ENCODE peak calls at places on chromosomes 12 and 14, in four cellular contexts. W is K562, T is HepG2, C is HCT116. A is an unnamed sample.
A peak's percentile ranks its signal among the peaks of the same experiment; 100 is the strongest.

GRCh38 chr12:126819554-126819953 is 1447.4 kb upstream of the TMEM132C start:
- DNase-seq in T (no peak), W (no peak), C (no peak), A (no peak)

GRCh38 chr12:46460682-46461215 is 88.2 kb upstream of the SLC38A2 start:
- DNase-seq in T (no peak), C (no peak), W (no peak), A (no peak)

GRCh38 chr12:16243487-16244412 is 33.7 kb downstream of the SLC15A5 start:
- DNase-seq in T (no peak), C (no peak), W (no peak), A (no peak)

GRCh38 chr14:53109688-53110041 is 43.5 kb downstream of the DDHD1 start:
- DNase-seq in C (no peak), T (peak; percentile 31), W (no peak), A (no peak)

GRCh38 chr14:101900253-101900652 is 64.1 kb upstream of the DYNC1H1 start:
- DNase-seq in W (no peak), T (no peak), C (no peak), A (no peak)

GRCh38 chr12:91423336-91424050 is 240.9 kb upstream of the DCN start:
- DNase-seq in C (no peak), W (no peak), T (no peak), A (no peak)

GRCh38 chr12:105110851-105111250 is 3.3 kb downstream of the WASHC4 start:
- DNase-seq in T (no peak), C (no peak), W (no peak), A (no peak)

GRCh38 chr14:75340921-75341320 is 62.3 kb downstream of the FOS start:
- DNase-seq in T (no peak), W (no peak), C (no peak), A (no peak)

GRCh38 chr12:76545486-76545885 is 14.1 kb downstream of the OSBPL8 start:
- DNase-seq in W (no peak), T (no peak), C (no peak), A (no peak)

GRCh38 chr12:110370732-110371141 is 32.8 kb downstream of the ANAPC7 start:
- DNase-seq in T (no peak), C (no peak), W (no peak), A (no peak)

GRCh38 chr14:95527392-95528002 is 7.4 kb upstream of the GLRX5 start:
- DNase-seq in C (no peak), W (no peak), T (peak; percentile 36), A (no peak)

GRCh38 chr12:89732511-89732910 is 23.9 kb upstream of the ATP2B1 start:
- DNase-seq in W (no peak), T (no peak), C (no peak), A (no peak)

GRCh38 chr14:22549981-22550670 is 38.9 kb downstream of the DAD1 start:
- DNase-seq in T (no peak), C (no peak), W (no peak), A (no peak)

GRCh38 chr12:75130811-75131210 is 78.8 kb downstream of the KCNC2 start:
- DNase-seq in T (no peak), C (no peak), W (no peak), A (no peak)

GRCh38 chr14:54791001-54791400 is 111.6 kb downstream of the GCH1 start:
- DNase-seq in T (no peak), W (no peak), C (no peak), A (no peak)

GRCh38 chr14:106556665-106557289 is 1030.4 kb downstream of the TMEM121 start:
- DNase-seq in W (peak; percentile 33), C (no peak), T (peak; percentile 27), A (peak; percentile 35)

GRCh38 chr12:67484788-67485480 is 163.6 kb upstream of the DYRK2 start:
- DNase-seq in C (no peak), T (no peak), W (no peak), A (no peak)

GRCh38 chr12:64825143-64826011 is 930 bp downstream of the TBC1D30 start:
- DNase-seq in T (no peak), W (no peak), C (no peak), A (no peak)

GRCh38 chr12:49369723-49370145 is 2.5 kb downstream of the SPATS2 start:
- DNase-seq in C (no peak), W (peak; percentile 43), T (peak; percentile 41), A (no peak)

GRCh38 chr12:46049665-46050064 is 59.3 kb upstream of the SCAF11 start:
- DNase-seq in C (no peak), W (no peak), T (no peak), A (no peak)

GRCh38 chr12:111076611-111077451 is 156.5 kb upstream of the MYL2 start:
- DNase-seq in W (no peak), C (no peak), T (peak; percentile 6), A (no peak)

GRCh38 chr12:117063162-117063911 is 35.9 kb downstream of the TESC start:
- DNase-seq in T (no peak), W (no peak), C (no peak), A (no peak)

GRCh38 chr14:74573421-74574091 is 38.5 kb downstream of the LTBP2 start:
- DNase-seq in C (no peak), T (no peak), W (no peak), A (no peak)

GRCh38 chr12:16349132-16349463 is 1.7 kb downstream of the MGST1 start:
- DNase-seq in T (peak; percentile 81), C (no peak), W (peak; percentile 6), A (no peak)

GRCh38 chr12:74043343-74043742 is 494.3 kb upstream of the ATXN7L3B start:
- DNase-seq in W (no peak), C (peak; percentile 55), T (no peak), A (no peak)

GRCh38 chr12:121226399-121226798 is 16.5 kb downstream of the P2RX4 start:
- DNase-seq in W (no peak), C (no peak), T (no peak), A (no peak)

GRCh38 chr12:125220404-125221273 is 155.4 kb downstream of the AACS start:
- DNase-seq in W (no peak), T (no peak), C (no peak), A (no peak)

GRCh38 chr12:57592551-57593165 is 1.7 kb downstream of the PIP4K2C start:
- DNase-seq in C (no peak), W (no peak), T (no peak), A (no peak)

GRCh38 chr14:30129795-30130194 is 202.1 kb upstream of the PRKD1 start:
- DNase-seq in W (no peak), C (no peak), T (no peak), A (no peak)
- TF ChIP-seq TCF7L2 in W (no peak), C (no peak), T (no peak), A (no peak)

DNA sequence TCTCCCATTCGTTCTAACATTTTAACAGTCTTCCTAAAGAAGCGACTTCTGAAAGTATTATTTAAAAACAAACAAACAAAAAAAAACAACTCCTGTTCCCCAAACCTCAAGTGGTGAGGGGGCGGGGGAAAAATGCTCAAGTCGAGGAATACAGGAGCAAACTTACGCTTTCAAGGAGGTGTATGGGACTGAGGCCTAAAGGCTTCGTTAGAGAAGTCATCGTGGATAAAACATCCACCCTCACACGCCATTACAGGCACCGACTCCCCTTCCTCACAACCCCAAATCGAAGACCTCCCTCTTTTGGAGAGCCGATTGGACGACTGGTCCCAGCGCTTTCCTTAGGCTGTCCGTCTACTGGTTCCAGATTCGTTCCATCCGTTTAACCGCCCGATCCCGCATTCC is 693 bp downstream of the CBX5 start:
- DNase-seq in T (no peak), C (no peak), W (no peak), A (no peak)
- H3K4me3 ChIP-seq in T (peak overlapping the region; percentile 75), C (peak overlapping the region; percentile 74), W (peak overlapping the region; percentile 71), A (peak overlapping the region; percentile 93)

GRCh38 chr14:89391556-89391955 is 25.5 kb downstream of the FOXN3 start:
- DNase-seq in W (no peak), T (no peak), C (no peak), A (no peak)

GRCh38 chr14:89386214-89386886 is 30.7 kb downstream of the FOXN3 start:
- DNase-seq in W (no peak), C (no peak), T (no peak), A (no peak)

GRCh38 chr14:89391123-89391522 is 25.9 kb downstream of the FOXN3 start:
- DNase-seq in T (peak; percentile 92), C (no peak), W (no peak), A (no peak)

GRCh38 chr14:89387922-89388685 is 28.9 kb downstream of the FOXN3 start:
- DNase-seq in C (no peak), T (no peak), W (no peak), A (no peak)

GRCh38 chr14:89388853-89389252 is 28.2 kb downstream of the FOXN3 start:
- DNase-seq in C (no peak), W (no peak), T (no peak), A (no peak)
- TF ChIP-seq TCF7L2 in C (no peak), W (no peak), T (no peak), A (no peak)

DNA sequence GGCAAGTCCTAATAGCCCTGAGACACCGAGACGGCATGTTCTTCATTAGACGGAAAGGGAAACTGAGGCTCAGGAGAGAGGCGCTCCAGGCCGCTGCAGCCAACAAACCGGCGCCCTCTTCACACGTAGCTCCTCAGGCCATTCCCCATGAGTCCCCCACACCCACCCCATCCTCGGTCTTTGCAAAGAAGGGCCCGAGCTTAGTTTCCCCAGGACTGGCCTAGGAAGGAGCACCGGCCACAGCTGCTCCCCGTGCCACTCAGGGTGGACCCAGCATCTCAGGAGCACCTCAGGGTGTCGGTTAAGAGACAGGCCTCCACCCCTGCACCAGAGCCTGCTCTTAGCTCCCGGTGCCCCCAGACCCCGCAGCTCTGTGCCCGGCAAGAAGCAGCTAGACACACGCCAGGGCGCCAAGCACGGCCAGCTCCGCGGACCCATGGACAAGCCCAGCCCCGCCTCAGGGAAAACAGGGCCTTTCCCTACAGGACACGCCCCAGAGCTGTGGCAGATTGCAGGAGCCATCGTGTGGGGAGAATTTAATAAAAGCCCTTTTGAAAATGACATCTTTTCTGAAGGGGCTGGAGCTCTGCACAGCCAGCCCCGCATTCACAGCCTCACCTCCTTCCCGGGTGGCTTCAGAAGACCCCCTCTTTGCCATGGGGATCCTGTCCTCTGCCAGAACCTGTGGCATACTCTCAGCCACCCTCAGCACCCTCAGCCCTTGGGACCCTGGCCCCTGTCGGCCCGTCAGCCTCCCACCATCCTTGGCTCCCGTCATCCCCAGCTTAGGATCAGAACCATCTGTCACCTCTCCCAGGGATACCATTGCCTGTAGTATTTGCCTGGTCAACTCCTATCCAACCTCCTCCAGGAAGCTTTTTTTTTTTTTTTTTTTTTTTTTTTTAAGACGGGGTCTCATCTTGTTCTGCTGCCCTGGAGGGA is 59.7 kb downstream of the LGMN start:
- DNase-seq in C (no peak), W (no peak), T (no peak), A (no peak)
- H3K4me3 ChIP-seq in C (peak overlapping the region; percentile 43), W (no peak overlapping the region), T (no peak overlapping the region), A (peak overlapping the region; percentile 40)

DNA sequence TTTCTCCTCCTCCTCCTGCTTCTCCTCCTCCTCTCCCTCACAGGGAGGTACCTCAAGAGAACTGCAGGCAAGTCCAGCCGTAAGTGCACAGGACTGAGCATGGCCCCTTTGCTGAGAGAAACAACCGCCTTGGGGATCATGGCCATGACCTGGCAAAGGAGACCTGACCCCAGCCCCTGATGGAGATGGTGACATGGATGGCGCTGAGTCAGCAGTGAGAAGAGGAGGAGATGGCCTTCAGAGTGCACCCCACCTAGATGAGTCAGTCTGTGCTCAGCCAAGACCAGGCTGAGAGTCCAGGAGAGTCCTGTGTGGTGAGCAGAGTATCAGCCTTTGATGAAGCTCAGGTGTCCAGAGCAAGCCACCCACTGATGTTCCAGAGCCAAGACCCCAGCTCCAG is 36.4 kb downstream of the MEG3 start:
- DNase-seq in T (no peak), W (peak; percentile 28), C (no peak), A (no peak)
- TF ChIP-seq TCF7L2 in T (no peak), W (no peak), C (peak; percentile 24), A (no peak)

GRCh38 chr14:94077823-94078222 is 3.2 kb downstream of the DDX24 start:
- DNase-seq in W (no peak), T (no peak), C (no peak), A (no peak)
- H3K4me3 ChIP-seq in W (peak overlapping the region; percentile 88), T (peak overlapping the region; percentile 42), C (no peak overlapping the region), A (no peak overlapping the region)

A was measured in Panc1.